ENCODE peak calls at places on chromosome 5, in ten cellular contexts. One of them, this sample, is unnamed.

GRCh38 chr5:154819546-154819945 is 30.9 kb downstream of the FAXDC2 start:
- DNase-seq in EL: no peak
- DNase-seq in T-helper 2 cell: no peak
- DNase-seq in stimulated activated CD4-positive, alpha-beta T cell treated with anti-CD3 and anti-CD28 coated beads, TNF-alpha, amount 100 ng/mL, for 24 hours: no peak
- DNase-seq in hypothalamus: no peak
- DNase-seq in non-pigmented ciliary epithelial cell: no peak
- DNase-seq in NCI-H2029 treated with DMSO at 0.1 percent for 48 hours: no peak
- DNase-seq in activated T-helper 1 cell treated with anti-CD3 and anti-CD28 coated beads, Interleukin-12 subunit alpha, Interleukin-12 subunit beta, Interleukin-2, Interleukin-4 antibody, amounts not matched to agents 30 ng/mL and 10 ng/mL and 1 ng/mL, durations not matched to agents 14 hours and 24 hours and 36 hours: no peak
- DNase-seq in hepatic stellate cell: no peak
- DNase-seq in SK-N-SH: no peak
- DNase-seq in this sample: no peak

GRCh38 chr5:134609232-134609851 is 23.3 kb downstream of the SAR1B start:
- DNase-seq in stimulated activated CD4-positive, alpha-beta T cell treated with anti-CD3 and anti-CD28 coated beads, TNF-alpha, amount 100 ng/mL, for 24 hours: no peak
- DNase-seq in non-pigmented ciliary epithelial cell: no peak
- DNase-seq in NCI-H2029 treated with DMSO at 0.1 percent for 48 hours: no peak
- DNase-seq in EL: no peak
- DNase-seq in T-helper 2 cell: no peak
- DNase-seq in hypothalamus: no peak
- DNase-seq in SK-N-SH: no peak
- DNase-seq in hepatic stellate cell: no peak
- DNase-seq in activated T-helper 1 cell treated with anti-CD3 and anti-CD28 coated beads, Interleukin-12 subunit alpha, Interleukin-12 subunit beta, Interleukin-2, Interleukin-4 antibody, amounts not matched to agents 30 ng/mL and 10 ng/mL and 1 ng/mL, durations not matched to agents 14 hours and 24 hours and 36 hours: no peak
- DNase-seq in this sample: no peak

GRCh38 chr5:36656556-36656955 is 50.1 kb downstream of the SLC1A3 start:
- DNase-seq in activated T-helper 1 cell treated with anti-CD3 and anti-CD28 coated beads, Interleukin-12 subunit alpha, Interleukin-12 subunit beta, Interleukin-2, Interleukin-4 antibody, amounts not matched to agents 30 ng/mL and 10 ng/mL and 1 ng/mL, durations not matched to agents 14 hours and 24 hours and 36 hours: no peak
- DNase-seq in T-helper 2 cell: no peak
- DNase-seq in NCI-H2029 treated with DMSO at 0.1 percent for 48 hours: no peak
- DNase-seq in stimulated activated CD4-positive, alpha-beta T cell treated with anti-CD3 and anti-CD28 coated beads, TNF-alpha, amount 100 ng/mL, for 24 hours: no peak
- DNase-seq in hypothalamus: no peak
- DNase-seq in EL: no peak
- DNase-seq in non-pigmented ciliary epithelial cell: no peak
- DNase-seq in hepatic stellate cell: no peak
- DNase-seq in SK-N-SH: no peak
- DNase-seq in this sample: no peak

GRCh38 chr5:156582193-156582598 is 255.2 kb downstream of the SGCD start:
- DNase-seq in hepatic stellate cell: no peak
- DNase-seq in hypothalamus: no peak
- DNase-seq in activated T-helper 1 cell treated with anti-CD3 and anti-CD28 coated beads, Interleukin-12 subunit alpha, Interleukin-12 subunit beta, Interleukin-2, Interleukin-4 antibody, amounts not matched to agents 30 ng/mL and 10 ng/mL and 1 ng/mL, durations not matched to agents 14 hours and 24 hours and 36 hours: no peak
- DNase-seq in SK-N-SH: no peak
- DNase-seq in non-pigmented ciliary epithelial cell: no peak
- DNase-seq in EL: no peak
- DNase-seq in NCI-H2029 treated with DMSO at 0.1 percent for 48 hours: no peak
- DNase-seq in stimulated activated CD4-positive, alpha-beta T cell treated with anti-CD3 and anti-CD28 coated beads, TNF-alpha, amount 100 ng/mL, for 24 hours: no peak
- DNase-seq in T-helper 2 cell: no peak
- DNase-seq in this sample: no peak

GRCh38 chr5:173556142-173557028 is 60.1 kb downstream of the BOD1 start:
- DNase-seq in EL: no peak
- DNase-seq in stimulated activated CD4-positive, alpha-beta T cell treated with anti-CD3 and anti-CD28 coated beads, TNF-alpha, amount 100 ng/mL, for 24 hours: no peak
- DNase-seq in hypothalamus: no peak
- DNase-seq in SK-N-SH: no peak
- DNase-seq in hepatic stellate cell: no peak
- DNase-seq in non-pigmented ciliary epithelial cell: no peak
- DNase-seq in NCI-H2029 treated with DMSO at 0.1 percent for 48 hours: no peak
- DNase-seq in T-helper 2 cell: no peak
- DNase-seq in activated T-helper 1 cell treated with anti-CD3 and anti-CD28 coated beads, Interleukin-12 subunit alpha, Interleukin-12 subunit beta, Interleukin-2, Interleukin-4 antibody, amounts not matched to agents 30 ng/mL and 10 ng/mL and 1 ng/mL, durations not matched to agents 14 hours and 24 hours and 36 hours: no peak
- DNase-seq in this sample: peak

GRCh38 chr5:123438244-123438643 is 15.0 kb upstream of the CEP120 start:
- DNase-seq in activated T-helper 1 cell treated with anti-CD3 and anti-CD28 coated beads, Interleukin-12 subunit alpha, Interleukin-12 subunit beta, Interleukin-2, Interleukin-4 antibody, amounts not matched to agents 30 ng/mL and 10 ng/mL and 1 ng/mL, durations not matched to agents 14 hours and 24 hours and 36 hours: no peak
- DNase-seq in NCI-H2029 treated with DMSO at 0.1 percent for 48 hours: no peak
- DNase-seq in hypothalamus: no peak
- DNase-seq in T-helper 2 cell: no peak
- DNase-seq in EL: no peak
- DNase-seq in non-pigmented ciliary epithelial cell: no peak
- DNase-seq in SK-N-SH: no peak
- DNase-seq in hepatic stellate cell: no peak
- DNase-seq in stimulated activated CD4-positive, alpha-beta T cell treated with anti-CD3 and anti-CD28 coated beads, TNF-alpha, amount 100 ng/mL, for 24 hours: no peak
- DNase-seq in this sample: no peak

GRCh38 chr5:176573564-176574296 is 24.6 kb downstream of the CDHR2 start:
- DNase-seq in EL: peak
- DNase-seq in non-pigmented ciliary epithelial cell: peak
- DNase-seq in T-helper 2 cell: peak
- DNase-seq in hepatic stellate cell: peak
- DNase-seq in activated T-helper 1 cell treated with anti-CD3 and anti-CD28 coated beads, Interleukin-12 subunit alpha, Interleukin-12 subunit beta, Interleukin-2, Interleukin-4 antibody, amounts not matched to agents 30 ng/mL and 10 ng/mL and 1 ng/mL, durations not matched to agents 14 hours and 24 hours and 36 hours: peak
- DNase-seq in hypothalamus: no peak
- DNase-seq in SK-N-SH: peak
- DNase-seq in stimulated activated CD4-positive, alpha-beta T cell treated with anti-CD3 and anti-CD28 coated beads, TNF-alpha, amount 100 ng/mL, for 24 hours: peak
- DNase-seq in NCI-H2029 treated with DMSO at 0.1 percent for 48 hours: peak
- DNase-seq in this sample: peak

GRCh38 chr5:142012186-142012785 is 541 bp downstream of the GNPDA1 start:
- DNase-seq in hepatic stellate cell: no peak
- DNase-seq in T-helper 2 cell: peak
- DNase-seq in stimulated activated CD4-positive, alpha-beta T cell treated with anti-CD3 and anti-CD28 coated beads, TNF-alpha, amount 100 ng/mL, for 24 hours: peak
- DNase-seq in hypothalamus: peak
- DNase-seq in non-pigmented ciliary epithelial cell: no peak
- DNase-seq in EL: peak
- DNase-seq in NCI-H2029 treated with DMSO at 0.1 percent for 48 hours: no peak
- DNase-seq in SK-N-SH: peak
- DNase-seq in activated T-helper 1 cell treated with anti-CD3 and anti-CD28 coated beads, Interleukin-12 subunit alpha, Interleukin-12 subunit beta, Interleukin-2, Interleukin-4 antibody, amounts not matched to agents 30 ng/mL and 10 ng/mL and 1 ng/mL, durations not matched to agents 14 hours and 24 hours and 36 hours: no peak
- DNase-seq in this sample: peak

This sample was measured in H7.